ENCODE peak calls at places on chromosomes 5 and 9, in seven cellular contexts. P is HFFc6, Y is iPS DF 6.9, B is iPS-NIHi11, C is sigmoid colon, Z is Panc1, R is Kasumi-1. L is an unnamed sample.

GRCh38 chr5:76954383-76954763 is 1.5 kb downstream of the CRHBP start:
- DNase-seq in P (no peak), Y (no peak), B (peak; percentile 41), C (no peak), Z (no peak), R (no peak), L (peak; percentile 46)

GRCh38 chr9:114312513-114312875 is 10.4 kb upstream of the ORM1 start:
- DNase-seq in P (no peak), Y (no peak), B (no peak), C (peak; percentile 46), Z (no peak), R (no peak), L (no peak)

GRCh38 chr9:130996672-130997394 is 12.1 kb upstream of the LAMC3 start:
- DNase-seq in P (no peak), Y (no peak), B (no peak), C (no peak), Z (no peak), R (no peak), L (no peak)

GRCh38 chr9:129751841-129752801 is 721 bp downstream of the PTGES start:
- DNase-seq in P (no peak), Y (no peak), B (peak; percentile 14), C (no peak), Z (no peak), R (no peak), L (no peak)

GRCh38 chr9:90659626-90660364 is 17.2 kb upstream of the DIRAS2 start:
- DNase-seq in P (peak; percentile 20), Y (no peak), B (no peak), C (no peak), Z (no peak), R (no peak), L (no peak)

GRCh38 chr5:79193643-79194042 is 42.3 kb upstream of the JMY start:
- DNase-seq in P (peak; percentile 17), Y (no peak), B (no peak), C (no peak), Z (no peak), R (no peak), L (no peak)

GRCh38 chr5:153619706-153620105 is 129.2 kb downstream of the GRIA1 start:
- DNase-seq in P (peak; percentile 28), Y (no peak), B (no peak), C (no peak), Z (no peak), R (no peak), L (no peak)

GRCh38 chr9:68825755-68826500 is 120.9 kb downstream of the PIP5K1B start:
- DNase-seq in P (no peak), Y (no peak), B (no peak), C (no peak), Z (no peak), R (no peak), L (peak; percentile 33)

GRCh38 chr9:123929177-123929869 is 603 bp downstream of the DENND1A start:
- DNase-seq in P (no peak), Y (no peak), B (no peak), C (no peak), Z (no peak), R (no peak), L (peak; percentile 48)

GRCh38 chr9:27514551-27514950 is 9.5 kb upstream of the IFNK start:
- DNase-seq in P (no peak), Y (no peak), B (no peak), C (no peak), Z (no peak), R (no peak), L (no peak)

GRCh38 chr5:135179308-135179980 is 145.4 kb upstream of the PITX1 start:
- DNase-seq in P (no peak), Y (no peak), B (peak; percentile 49), C (no peak), Z (no peak), R (no peak), L (peak; percentile 55)

GRCh38 chr5:172858990-172859811 is 25.1 kb downstream of the ERGIC1 start:
- DNase-seq in P (peak; percentile 72), Y (no peak), B (no peak), C (peak; percentile 90), Z (peak; percentile 89), R (no peak), L (no peak)

GRCh38 chr5:122999947-123000563 is 36.5 kb downstream of the PPIC start:
- DNase-seq in P (no peak), Y (peak; percentile 41), B (peak; percentile 71), C (no peak), Z (peak; percentile 17), R (no peak), L (peak; percentile 93)

L was measured in GM23338.